ENCODE peak calls at places on chromosomes 6 and 20, in nine cellular contexts. P is pancreas, C is left ventricle myocardium inferior, F is coronary artery, Q is brain microvascular endothelial cell, W is left lung, B is cardiac muscle cell, V is breast epithelium, G is lower lobe of right lung. K is an unnamed sample.

GRCh38 chr6:132830236-132830799 is 15.9 kb downstream of the RPS12 start:
- DNase-seq in G (no peak), V (no peak), F (no peak), W (no peak), P (no peak), Q (no peak), C (no peak), B (peak), K (no peak)

GRCh38 chr6:163427498-163428254 is 13.2 kb downstream of the QKI start:
- DNase-seq in P (no peak), F (no peak), B (peak), W (no peak), C (no peak), V (no peak), G (no peak), Q (no peak), K (no peak)

GRCh38 chr20:3586111-3586510 is 77.1 kb downstream of the GFRA4 start:
- DNase-seq in C (no peak), F (no peak), P (no peak), G (no peak), V (no peak), Q (no peak), W (no peak), B (no peak), K (no peak)

GRCh38 chr6:112215901-112216300 is 38.5 kb downstream of the LAMA4 start:
- DNase-seq in G (no peak), B (no peak), F (no peak), P (no peak), C (no peak), V (no peak), Q (no peak), W (no peak), K (no peak)

GRCh38 chr6:3825851-3826581 is 23.2 kb upstream of the FAM50B start:
- DNase-seq in G (peak), F (peak), B (peak), V (peak), Q (peak), P (peak), C (peak), W (peak), K (peak)

GRCh38 chr6:108368431-108369030 is 73.7 kb downstream of the AFG1L start:
- DNase-seq in W (no peak), F (no peak), C (no peak), V (no peak), Q (no peak), B (no peak), P (no peak), G (no peak), K (no peak)

GRCh38 chr6:100915876-100916275 is 34.7 kb upstream of the ASCC3 start:
- DNase-seq in B (no peak), Q (no peak), W (no peak), C (no peak), F (no peak), G (no peak), P (no peak), V (no peak), K (no peak)

GRCh38 chr6:8074213-8074612 is 10.0 kb upstream of the BLOC1S5 start:
- DNase-seq in P (no peak), Q (no peak), C (no peak), V (no peak), B (peak), G (no peak), W (no peak), F (no peak), K (no peak)

GRCh38 chr6:125797120-125797933 is 6.6 kb downstream of the NCOA7 start:
- DNase-seq in Q (no peak), B (no peak), F (no peak), C (no peak), G (no peak), V (no peak), W (no peak), P (no peak), K (no peak)

GRCh38 chr6:25417206-25417605 is 138.0 kb downstream of the CARMIL1 start:
- DNase-seq in F (no peak), W (no peak), P (no peak), Q (no peak), C (no peak), G (no peak), V (no peak), B (peak), K (no peak)

GRCh38 chr6:7910298-7910653 is 312 bp downstream of the TXNDC5 start:
- DNase-seq in W (no peak), Q (peak), G (no peak), C (no peak), P (no peak), F (peak), V (no peak), B (no peak), K (no peak)

GRCh38 chr6:163589401-163589800 is 174.9 kb downstream of the QKI start:
- DNase-seq in B (peak), W (no peak), V (no peak), C (no peak), G (no peak), F (no peak), Q (no peak), P (no peak), K (no peak)

GRCh38 chr20:50058646-50059398 is 54.1 kb downstream of the UBE2V1 start:
- DNase-seq in F (no peak), G (no peak), V (no peak), P (no peak), W (no peak), C (no peak), B (no peak), Q (no peak), K (no peak)

GRCh38 chr20:57795977-57796560 is 86.3 kb upstream of the PMEPA1 start:
- DNase-seq in P (no peak), C (no peak), B (no peak), V (no peak), W (no peak), G (no peak), F (no peak), Q (no peak), K (no peak)

GRCh38 chr6:63346217-63346834 is 26.5 kb upstream of the LGSN start:
- DNase-seq in B (no peak), W (no peak), P (no peak), C (no peak), Q (no peak), G (no peak), V (no peak), F (no peak), K (no peak)

DNA sequence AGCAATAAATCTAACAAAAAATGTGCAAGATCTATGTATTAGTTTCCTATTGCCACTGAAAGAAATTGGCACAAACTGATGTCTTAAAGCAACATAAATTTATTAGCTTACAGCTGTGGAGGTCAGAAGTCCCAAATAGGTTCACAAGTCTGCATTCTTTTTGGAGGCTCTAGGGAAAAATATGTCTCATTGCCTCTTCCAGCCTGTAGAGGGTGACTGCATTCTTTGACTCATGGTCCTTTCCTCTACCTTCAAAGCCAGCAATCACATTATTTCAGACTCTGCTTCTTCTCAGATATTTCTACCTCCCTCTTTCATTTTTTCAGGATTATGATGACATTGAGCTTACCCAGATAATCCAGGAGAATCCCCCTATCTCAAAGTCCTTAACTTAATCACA is 1531.1 kb downstream of the KHDRBS2 start:
- DNase-seq in F (no peak), Q (no peak), B (no peak), V (no peak), W (no peak), P (no peak), C (no peak), G (no peak), K (no peak)
- TF ChIP-seq CTCF in F (no peak), Q (no peak), B (no peak), V (no peak), W (no peak), P (no peak), C (no peak), G (no peak), K (no peak)

GRCh38 chr6:15526129-15526764 is 136.6 kb downstream of the DTNBP1 start:
- DNase-seq in Q (no peak), G (no peak), V (no peak), C (no peak), B (no peak), P (no peak), F (peak), W (no peak), K (peak)

GRCh38 chr6:15522856-15523529 is 139.8 kb downstream of the DTNBP1 start:
- DNase-seq in P (no peak), B (no peak), G (no peak), C (no peak), F (peak), W (no peak), Q (no peak), V (no peak), K (peak)

GRCh38 chr6:15522427-15522826 is 140.4 kb downstream of the DTNBP1 start:
- DNase-seq in Q (no peak), C (no peak), F (peak), B (no peak), V (no peak), W (no peak), G (no peak), P (no peak), K (peak)

GRCh38 chr6:15523679-15524630 is 138.9 kb downstream of the DTNBP1 start:
- DNase-seq in B (no peak), V (no peak), G (no peak), W (no peak), F (peak), Q (no peak), P (no peak), C (no peak), K (peak)

DNA sequence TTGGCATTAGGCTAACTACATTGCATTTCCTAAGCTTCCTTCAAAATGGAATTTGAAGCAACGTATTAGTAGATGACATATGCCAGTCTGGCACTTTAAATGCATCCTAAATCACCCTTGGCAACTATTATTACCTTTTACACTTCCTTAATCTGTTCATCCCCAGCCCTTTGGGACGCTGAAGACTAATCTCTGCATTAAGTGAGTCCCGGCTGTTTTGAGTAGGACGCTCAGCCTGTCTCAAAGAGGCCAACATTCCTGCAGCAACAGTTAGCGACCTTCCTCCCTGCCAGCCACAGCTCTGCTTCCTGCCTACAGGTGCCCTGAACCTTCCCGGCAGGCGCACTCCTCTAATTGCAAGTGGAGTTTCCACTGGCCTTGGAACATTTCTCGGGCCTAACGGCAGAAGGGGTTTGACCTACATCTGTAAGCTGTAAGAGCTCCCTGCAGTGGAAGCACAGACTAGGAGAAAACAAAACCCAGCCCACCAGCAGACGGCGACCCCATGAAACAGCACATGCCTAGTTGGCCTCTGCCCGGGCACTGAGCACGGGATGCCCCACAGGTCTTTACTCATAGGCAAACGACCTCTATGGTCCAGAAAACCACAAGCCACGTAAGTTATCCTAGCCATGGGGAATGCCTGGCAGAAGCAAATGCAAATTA is 138.0 kb downstream of the DTNBP1 start:
- DNase-seq in B (no peak), G (no peak), F (peak), V (no peak), W (no peak), C (no peak), P (no peak), Q (no peak), K (peak)
- H3K27ac ChIP-seq in B (no peak), G (no peak), F (no peak), V (no peak), W (no peak), C (no peak), P (no peak), Q (no peak), K (no peak)

GRCh38 chr6:123393333-123393732 is 243.4 kb downstream of the TRDN start:
- DNase-seq in F (no peak), C (no peak), Q (no peak), P (no peak), V (no peak), B (peak), G (no peak), W (no peak), K (no peak)
- TF ChIP-seq CTCF in F (no peak), C (peak), Q (peak), P (no peak), V (no peak), B (peak), G (no peak), W (no peak), K (peak)

GRCh38 chr6:14743465-14744211 is 502.2 kb upstream of the JARID2 start:
- DNase-seq in V (peak), G (peak), Q (peak), B (peak), F (no peak), C (peak), W (peak), P (no peak), K (no peak)
- H3K27ac ChIP-seq in V (peak), G (peak), Q (peak), B (no peak), F (peak), C (no peak), W (peak), P (no peak), K (no peak)

GRCh38 chr6:75368151-75368779 is 83.7 kb upstream of the TMEM30A start:
- DNase-seq in V (no peak), C (no peak), F (no peak), B (peak), Q (no peak), G (peak), P (peak), W (peak), K (no peak)
- TF ChIP-seq CTCF in V (peak), C (peak), F (no peak), B (peak), Q (peak), G (peak), P (no peak), W (peak), K (peak)